ENCODE peak calls at places on chromosomes 4 and X, in six cellular contexts. I, W, U, F, B and X are unnamed samples.

GRCh38 chrX:116961872-116962582 is 499.3 kb upstream of the CT83 start:
- DNase-seq in I (peak), W (no peak), U (no peak), F (no peak), B (no peak), X (no peak)

GRCh38 chrX:40573763-40574162 is 7.0 kb upstream of the ATP6AP2 start:
- DNase-seq in I (no peak), W (peak), U (no peak), F (no peak), B (no peak), X (no peak)

GRCh38 chr4:963276-964225 is 9.8 kb downstream of the DGKQ start:
- DNase-seq in I (no peak), W (no peak), U (no peak), F (no peak), B (no peak), X (no peak)

GRCh38 chr4:139501117-139501516 is 47.2 kb downstream of the RAB33B start:
- DNase-seq in I (no peak), W (no peak), U (no peak), F (no peak), B (no peak), X (no peak)

GRCh38 chr4:6199344-6199921 is 916 bp downstream of the JAKMIP1 start:
- DNase-seq in I (no peak), W (no peak), U (no peak), F (no peak), B (no peak), X (no peak)

GRCh38 chr4:61890321-61890720 is 690.2 kb downstream of the ADGRL3 start:
- DNase-seq in I (no peak), W (no peak), U (no peak), F (no peak), B (no peak), X (no peak)

GRCh38 chr4:132332932-132333722 is 816.0 kb upstream of the PCDH10 start:
- DNase-seq in I (no peak), W (peak), U (no peak), F (no peak), B (no peak), X (no peak)

GRCh38 chr4:45467157-45467556 is 656.7 kb downstream of the GABRG1 start:
- DNase-seq in I (no peak), W (no peak), U (no peak), F (no peak), B (no peak), X (no peak)

GRCh38 chr4:54231419-54232150 is 2.5 kb downstream of the PDGFRA start:
- DNase-seq in I (no peak), W (no peak), U (no peak), F (no peak), B (no peak), X (no peak)

GRCh38 chr4:46274717-46275116 is 115.2 kb downstream of the GABRA2 start:
- DNase-seq in I (no peak), W (no peak), U (no peak), F (no peak), B (no peak), X (no peak)

GRCh38 chr4:17526695-17527477 is 11.9 kb downstream of the CLRN2 start:
- DNase-seq in I (no peak), W (no peak), U (no peak), F (no peak), B (no peak), X (no peak)

GRCh38 chr4:175530655-175531054 is 281.4 kb downstream of the GPM6A start:
- DNase-seq in I (no peak), W (no peak), U (no peak), F (no peak), B (no peak), X (no peak)

GRCh38 chrX:112837531-112837930 is 3.1 kb downstream of the AMOT start:
- DNase-seq in I (no peak), W (no peak), U (no peak), F (no peak), B (no peak), X (no peak)

GRCh38 chr4:46404961-46405360 is 15.0 kb upstream of the GABRA2 start:
- DNase-seq in I (no peak), W (no peak), U (no peak), F (no peak), B (no peak), X (no peak)

GRCh38 chr4:139202984-139203383 is 26.0 kb upstream of the ELF2 start:
- DNase-seq in I (no peak), W (no peak), U (no peak), F (no peak), B (no peak), X (no peak)